ENCODE peak calls at places on chromosomes 12 and 14, in four cellular contexts. D is activated CD8-positive, alpha-beta memory T cell treated with anti-CD3 and anti-CD28 coated beads for 4 hours; I is amniotic epithelial cell; Q is NCI-H460. U is an unnamed sample.

GRCh38 chr14:101927859-101928258 is 36.5 kb upstream of the DYNC1H1 start:
- DNase-seq in D (no peak), I (peak), Q (no peak), U (no peak)

GRCh38 chr12:92039048-92039447 is 106.6 kb downstream of the BTG1 start:
- DNase-seq in D (no peak), I (no peak), Q (no peak), U (no peak)

GRCh38 chr12:32688786-32689185 is 9.7 kb downstream of the DNM1L start:
- DNase-seq in D (no peak), I (no peak), Q (no peak), U (no peak)

GRCh38 chr12:26789731-26790644 is 43.0 kb downstream of the ITPR2 start:
- DNase-seq in D (no peak), I (peak), Q (no peak), U (no peak)

GRCh38 chr12:60148831-60149230 is 553.0 kb downstream of the SLC16A7 start:
- DNase-seq in D (no peak), I (peak), Q (no peak), U (no peak)

GRCh38 chr14:67441672-67442071 is 29.7 kb upstream of the PLEK2 start:
- DNase-seq in D (no peak), I (no peak), Q (no peak), U (no peak)

GRCh38 chr12:52200783-52201519 is 9.1 kb upstream of the KRT80 start:
- DNase-seq in D (no peak), I (no peak), Q (no peak), U (no peak)

GRCh38 chr12:2267624-2268477 is 215.1 kb downstream of the CACNA1C start:
- DNase-seq in D (no peak), I (peak), Q (no peak), U (no peak)

GRCh38 chr12:124512667-124513296 is 54.6 kb downstream of the NCOR2 start:
- DNase-seq in D (no peak), I (peak), Q (peak), U (no peak)

GRCh38 chr14:79971330-79971729 is 240.0 kb downstream of the DIO2 start:
- DNase-seq in D (no peak), I (peak), Q (no peak), U (no peak)

GRCh38 chr12:28708918-28709371 is 440.1 kb upstream of the FAR2 start:
- DNase-seq in D (no peak), I (peak), Q (peak), U (no peak)

GRCh38 chr12:1488908-1489381 is 105.4 kb downstream of the FBXL14 start:
- DNase-seq in D (no peak), I (peak), Q (no peak), U (no peak)

GRCh38 chr14:101109347-101109638 is 205.8 kb upstream of the RTL1 start:
- DNase-seq in D (no peak), I (no peak), Q (no peak), U (no peak)

GRCh38 chr12:4985820-4986219 is 57.9 kb upstream of the KCNA5 start:
- DNase-seq in D (no peak), I (no peak), Q (no peak), U (no peak)

GRCh38 chr12:69039881-69040280 is 106.9 kb upstream of the CPM start:
- DNase-seq in D (no peak), I (peak), Q (no peak), U (no peak)

GRCh38 chr12:10215451-10215850 is 2.8 kb downstream of the GABARAPL1 start:
- DNase-seq in D (no peak), I (no peak), Q (no peak), U (no peak)

GRCh38 chr12:110004598-110004997 is 5.4 kb downstream of the ANKRD13A start:
- DNase-seq in D (no peak), I (no peak), Q (no peak), U (no peak)

GRCh38 chr12:3490848-3491382 is at the start of gene PRMT8:
- DNase-seq in D (no peak), I (no peak), Q (no peak), U (no peak)

GRCh38 chr14:71591929-71592328 is 340.3 kb upstream of the RGS6 start:
- DNase-seq in D (no peak), I (peak), Q (no peak), U (no peak)

GRCh38 chr14:58978336-58978735 is 210.1 kb upstream of the DAAM1 start:
- DNase-seq in D (no peak), I (no peak), Q (no peak), U (no peak)

GRCh38 chr14:103867020-103867419 is 19.6 kb upstream of the PPP1R13B start:
- DNase-seq in D (no peak), I (no peak), Q (no peak), U (no peak)

GRCh38 chr14:96631621-96632362 is 129.6 kb downstream of the PAPOLA start:
- DNase-seq in D (no peak), I (no peak), Q (no peak), U (no peak)

GRCh38 chr14:103613517-103613916 is 15.5 kb upstream of the KLC1 start:
- DNase-seq in D (no peak), I (no peak), Q (peak), U (no peak)

GRCh38 chr14:22226381-22226780 is 362.6 kb downstream of the DAD1 start:
- DNase-seq in D (no peak), I (no peak), Q (no peak), U (no peak)

GRCh38 chr14:71011479-71011878 is 104.2 kb downstream of the PCNX1 start:
- DNase-seq in D (no peak), I (no peak), Q (no peak), U (no peak)

GRCh38 chr12:12557733-12558132 is 4.9 kb downstream of the DUSP16 start:
- DNase-seq in D (no peak), I (no peak), Q (no peak), U (no peak)

GRCh38 chr14:93797536-93797935 is 9.3 kb upstream of the PRIMA1 start:
- DNase-seq in D (no peak), I (no peak), Q (no peak), U (no peak)

GRCh38 chr14:21066882-21067502 is 3.1 kb upstream of the ARHGEF40 start:
- DNase-seq in D (no peak), I (no peak), Q (peak), U (no peak)

GRCh38 chr12:68828669-68829068 is 20.7 kb downstream of the MDM2 start:
- DNase-seq in D (no peak), I (no peak), Q (no peak), U (no peak)

GRCh38 chr12:124053855-124054254 is 80.8 kb downstream of the ZNF664 start:
- DNase-seq in D (no peak), I (peak), Q (peak), U (no peak)